ENCODE peak calls at places on chromosomes 13 and 19, in seven cellular contexts. One of them, this sample, is unnamed.
A peak's percentile ranks its signal among the peaks of the same experiment; 100 is the strongest.

GRCh38 chr19:45884682-45885555 is 1.0 kb downstream of the IRF2BP1 start:
- DNase-seq in K562: peak; percentile 75
- DNase-seq in GM04504: no peak
- DNase-seq in HTR-8/SVneo: no peak
- DNase-seq in activated naive CD8-positive, alpha-beta T cell treated with anti-CD3 and anti-CD28 coated beads, Interleukin-2, amount 50 U/mL, for 24 hours: peak; percentile 55
- DNase-seq in progenitor cell of endocrine pancreas: no peak
- DNase-seq in hepatocyte: no peak
- DNase-seq in this sample: peak; percentile 50

GRCh38 chr19:13055213-13056051 is 47.2 kb downstream of the LYL1 start:
- DNase-seq in K562: no peak
- DNase-seq in GM04504: peak; percentile 92
- DNase-seq in HTR-8/SVneo: peak; percentile 87
- DNase-seq in activated naive CD8-positive, alpha-beta T cell treated with anti-CD3 and anti-CD28 coated beads, Interleukin-2, amount 50 U/mL, for 24 hours: no peak
- DNase-seq in progenitor cell of endocrine pancreas: no peak
- DNase-seq in hepatocyte: peak; percentile 89
- DNase-seq in this sample: peak; percentile 74

GRCh38 chr13:42011601-42012401 is 36.6 kb upstream of the DGKH start:
- DNase-seq in K562: peak; percentile 14
- DNase-seq in GM04504: no peak
- DNase-seq in HTR-8/SVneo: no peak
- DNase-seq in activated naive CD8-positive, alpha-beta T cell treated with anti-CD3 and anti-CD28 coated beads, Interleukin-2, amount 50 U/mL, for 24 hours: no peak
- DNase-seq in progenitor cell of endocrine pancreas: no peak
- DNase-seq in hepatocyte: peak; percentile 28
- DNase-seq in this sample: no peak

GRCh38 chr13:36549771-36550170 is 117.5 kb downstream of the CCNA1 start:
- DNase-seq in K562: no peak
- DNase-seq in GM04504: no peak
- DNase-seq in HTR-8/SVneo: no peak
- DNase-seq in activated naive CD8-positive, alpha-beta T cell treated with anti-CD3 and anti-CD28 coated beads, Interleukin-2, amount 50 U/mL, for 24 hours: no peak
- DNase-seq in progenitor cell of endocrine pancreas: no peak
- DNase-seq in hepatocyte: no peak
- DNase-seq in this sample: peak; percentile 77

GRCh38 chr19:35811317-35812219 is 1.1 kb downstream of the PRODH2 start:
- DNase-seq in K562: no peak
- DNase-seq in GM04504: no peak
- DNase-seq in HTR-8/SVneo: no peak
- DNase-seq in activated naive CD8-positive, alpha-beta T cell treated with anti-CD3 and anti-CD28 coated beads, Interleukin-2, amount 50 U/mL, for 24 hours: no peak
- DNase-seq in progenitor cell of endocrine pancreas: no peak
- DNase-seq in hepatocyte: no peak
- DNase-seq in this sample: no peak

GRCh38 chr13:48304132-48304876 is 753 bp downstream of the RB1 start:
- DNase-seq in K562: no peak
- DNase-seq in GM04504: peak; percentile 22
- DNase-seq in HTR-8/SVneo: peak; percentile 8
- DNase-seq in activated naive CD8-positive, alpha-beta T cell treated with anti-CD3 and anti-CD28 coated beads, Interleukin-2, amount 50 U/mL, for 24 hours: peak; percentile 35
- DNase-seq in progenitor cell of endocrine pancreas: no peak
- DNase-seq in hepatocyte: peak; percentile 58
- DNase-seq in this sample: peak; percentile 83

GRCh38 chr19:22708983-22709382 is 74.9 kb downstream of the ZNF492 start:
- DNase-seq in K562: no peak
- DNase-seq in GM04504: no peak
- DNase-seq in HTR-8/SVneo: no peak
- DNase-seq in activated naive CD8-positive, alpha-beta T cell treated with anti-CD3 and anti-CD28 coated beads, Interleukin-2, amount 50 U/mL, for 24 hours: no peak
- DNase-seq in progenitor cell of endocrine pancreas: no peak
- DNase-seq in hepatocyte: no peak
- DNase-seq in this sample: no peak

GRCh38 chr13:94309997-94310842 is 169.3 kb downstream of the DCT start:
- DNase-seq in K562: no peak
- DNase-seq in GM04504: peak; percentile 63
- DNase-seq in HTR-8/SVneo: peak; percentile 57
- DNase-seq in activated naive CD8-positive, alpha-beta T cell treated with anti-CD3 and anti-CD28 coated beads, Interleukin-2, amount 50 U/mL, for 24 hours: no peak
- DNase-seq in progenitor cell of endocrine pancreas: no peak
- DNase-seq in hepatocyte: no peak
- DNase-seq in this sample: no peak

GRCh38 chr19:55633866-55634265 is 6.9 kb upstream of the ZNF580 start:
- DNase-seq in K562: no peak
- DNase-seq in GM04504: no peak
- DNase-seq in HTR-8/SVneo: no peak
- DNase-seq in activated naive CD8-positive, alpha-beta T cell treated with anti-CD3 and anti-CD28 coated beads, Interleukin-2, amount 50 U/mL, for 24 hours: no peak
- DNase-seq in progenitor cell of endocrine pancreas: no peak
- DNase-seq in hepatocyte: no peak
- DNase-seq in this sample: no peak